ENCODE peak calls at places on chromosome 10, in four cellular contexts. B is Peyer's patch, U is stomach, A is sigmoid colon. E is an unnamed sample.

GRCh38 chr10:59807629-59808620 is 54.7 kb upstream of the MRLN start:
- DNase-seq in A (no peak), U (no peak), B (no peak), E (no peak)

GRCh38 chr10:80371462-80371861 is 14.9 kb downstream of the DYDC2 start:
- DNase-seq in B (no peak), U (no peak), A (no peak), E (no peak)

GRCh38 chr10:34689053-34689452 is 126.0 kb downstream of the PARD3 start:
- DNase-seq in U (no peak), B (no peak), A (no peak), E (no peak)

GRCh38 chr10:103659674-103660363 is 166.3 kb downstream of the NEURL1 start:
- DNase-seq in U (peak), A (peak), B (peak), E (peak)

GRCh38 chr10:101046332-101047238 is 15.2 kb upstream of the KAZALD1 start:
- DNase-seq in A (no peak), B (no peak), U (no peak), E (no peak)

GRCh38 chr10:60835005-60835404 is 56.7 kb downstream of the CDK1 start:
- DNase-seq in B (no peak), U (no peak), A (no peak), E (no peak)

GRCh38 chr10:3102721-3103410 is 35.5 kb downstream of the PFKP start:
- DNase-seq in U (no peak), B (no peak), A (peak), E (no peak)

GRCh38 chr10:1698185-1698584 is 39.1 kb downstream of the ADARB2 start:
- DNase-seq in B (no peak), U (no peak), A (no peak), E (no peak)

GRCh38 chr10:129470103-129470851 is 3.2 kb downstream of the MGMT start:
- DNase-seq in A (no peak), U (no peak), B (no peak), E (no peak)
- H3K27ac ChIP-seq in A (no peak), U (no peak), B (no peak), E (no peak)

DNA sequence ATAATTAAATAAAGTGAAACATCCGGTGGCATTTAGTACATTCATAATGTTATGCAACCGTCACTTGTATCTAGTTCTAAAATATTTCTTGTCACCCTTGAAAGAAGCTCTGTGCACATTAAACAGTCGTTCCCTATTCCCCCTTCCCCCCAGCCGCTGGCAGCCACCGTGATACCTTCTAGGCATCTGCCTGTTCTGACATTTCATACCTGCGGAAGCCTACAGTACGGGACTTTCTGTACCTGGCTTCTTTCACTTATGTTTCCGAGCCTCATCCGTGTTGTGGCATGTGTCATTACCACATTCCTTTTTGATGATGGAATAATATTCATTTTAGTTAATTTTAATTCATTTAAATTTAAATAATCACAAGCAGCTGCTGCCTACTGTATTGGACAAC is 13.9 kb upstream of the SFRP5 start:
- DNase-seq in U (no peak), B (no peak), A (no peak), E (no peak)
- TF ChIP-seq POLR2A in U (no peak), B (no peak), A (no peak), E (no peak)

DNA sequence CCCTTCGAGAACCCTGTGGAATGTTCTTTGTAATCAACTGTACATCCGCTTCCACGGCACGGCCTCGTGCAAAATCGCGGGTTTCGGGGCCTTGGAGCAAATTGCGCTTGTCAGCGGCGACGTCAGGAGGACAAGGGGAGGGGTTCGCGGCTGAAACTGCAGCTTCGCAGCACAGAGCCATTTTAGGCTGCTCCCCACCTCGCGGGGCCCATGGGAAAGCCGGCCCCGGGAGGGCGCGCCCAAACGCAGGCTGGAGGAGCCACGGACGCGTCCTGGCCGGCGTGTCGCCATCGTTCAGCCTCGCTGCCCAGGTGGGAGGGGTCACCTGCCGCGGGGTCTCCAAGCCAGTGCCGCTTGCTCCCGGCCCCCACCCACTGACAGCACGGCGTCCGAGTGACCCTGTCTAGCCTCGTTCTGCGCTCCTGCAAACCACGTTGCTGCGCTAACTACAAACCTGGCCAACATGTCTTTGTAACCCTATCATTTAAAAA is 2.8 kb downstream of the SFMBT2 start:
- DNase-seq in A (peak), B (peak), U (no peak), E (peak)
- H3K4me3 ChIP-seq in A (peak), B (peak), U (peak), E (peak)

DNA sequence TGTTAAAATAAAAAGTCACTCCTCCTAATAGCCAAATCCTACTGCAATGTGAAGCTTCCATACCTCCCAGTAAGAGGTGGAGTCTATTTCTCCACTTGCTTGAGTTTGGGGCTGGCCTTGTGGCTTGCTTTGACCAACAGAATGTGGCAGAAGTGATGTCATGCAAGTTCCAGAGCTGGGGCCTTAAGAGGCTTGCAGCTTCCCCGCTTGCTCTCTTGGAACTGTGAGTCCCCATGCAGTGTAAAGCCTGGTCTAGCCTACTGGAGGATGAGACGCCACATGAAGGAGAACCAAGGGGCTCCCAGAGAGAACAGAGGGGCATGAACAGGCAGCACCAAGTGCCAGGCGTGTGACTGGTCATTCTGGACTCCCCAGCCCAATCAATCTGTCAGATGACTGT is 58.6 kb upstream of the OPALIN start:
- DNase-seq in U (no peak), B (no peak), A (no peak), E (no peak)
- H3K27ac ChIP-seq in U (no peak), B (no peak), A (no peak), E (no peak)

GRCh38 chr10:7928511-7928910 is 110.2 kb downstream of the TAF3 start:
- DNase-seq in U (no peak), A (no peak), B (no peak), E (no peak)

GRCh38 chr10:7937315-7937945 is 117.1 kb upstream of the GATA3 start:
- DNase-seq in B (no peak), U (no peak), A (no peak), E (no peak)

GRCh38 chr10:7932301-7933036 is 114.2 kb downstream of the TAF3 start:
- DNase-seq in B (no peak), U (no peak), A (no peak), E (no peak)

GRCh38 chr10:7933262-7933661 is 115.0 kb downstream of the TAF3 start:
- DNase-seq in B (no peak), U (no peak), A (no peak), E (no peak)

GRCh38 chr10:7933757-7934156 is 115.5 kb downstream of the TAF3 start:
- DNase-seq in B (no peak), A (no peak), U (no peak), E (no peak)
- TF ChIP-seq POLR2A in B (no peak), A (no peak), U (no peak), E (no peak)

GRCh38 chr10:102241037-102241443 is 272 bp downstream of the PITX3 start:
- DNase-seq in A (peak), U (no peak), B (no peak), E (no peak)
- H3K4me3 ChIP-seq in A (peak), U (peak), B (peak), E (peak)